ENCODE peak calls at places on chromosome 6, in four cellular contexts. J, C, P and Z are unnamed samples.

GRCh38 chr6:44219053-44219814 is 2.5 kb downstream of the MYMX start:
- DNase-seq in J (peak), P (peak), C (peak), Z (peak)

GRCh38 chr6:126195625-126196236 is 144.2 kb upstream of the CENPW start:
- DNase-seq in C (no peak), P (no peak), J (no peak), Z (no peak)

GRCh38 chr6:106134087-106134770 is 48.1 kb downstream of the PRDM1 start:
- DNase-seq in J (no peak), P (no peak), C (no peak), Z (no peak)

GRCh38 chr6:129513471-129513870 is 196.5 kb downstream of the ARHGAP18 start:
- DNase-seq in P (no peak), C (no peak), J (no peak), Z (no peak)

GRCh38 chr6:17656092-17656491 is 50.6 kb downstream of the NUP153 start:
- DNase-seq in J (no peak), C (no peak), P (no peak), Z (no peak)

GRCh38 chr6:12804967-12805645 is 88.5 kb downstream of the PHACTR1 start:
- DNase-seq in C (no peak), J (no peak), P (no peak), Z (no peak)

GRCh38 chr6:11025911-11026635 is 18.0 kb downstream of the ELOVL2 start:
- DNase-seq in J (no peak), C (peak), P (no peak), Z (no peak)

GRCh38 chr6:43703512-43704429 is 16.2 kb upstream of the MRPS18A start:
- DNase-seq in J (no peak), C (no peak), P (peak), Z (no peak)

GRCh38 chr6:68082086-68082485 is 553.0 kb upstream of the ADGRB3 start:
- DNase-seq in J (no peak), P (no peak), C (no peak), Z (no peak)

GRCh38 chr6:35948725-35949124 is 27.8 kb upstream of the SRPK1 start:
- DNase-seq in P (no peak), C (peak), J (no peak), Z (no peak)

GRCh38 chr6:138162947-138163569 is 1.3 kb downstream of the ARFGEF3 start:
- DNase-seq in P (no peak), C (no peak), J (no peak), Z (no peak)

GRCh38 chr6:121857551-121857950 is 422.1 kb downstream of the GJA1 start:
- DNase-seq in P (no peak), J (no peak), C (peak), Z (no peak)

GRCh38 chr6:54892831-54893230 is 46.3 kb downstream of the FAM83B start:
- DNase-seq in C (peak), P (no peak), J (no peak), Z (no peak)

GRCh38 chr6:9254251-9254650 is 818.9 kb upstream of the SLC35B3 start:
- DNase-seq in C (no peak), J (no peak), P (no peak), Z (no peak)

GRCh38 chr6:72218125-72218524 is 331.8 kb downstream of the RIMS1 start:
- DNase-seq in P (peak), C (peak), J (no peak), Z (no peak)

GRCh38 chr6:154056536-154056935 is 17.5 kb downstream of the OPRM1 start:
- DNase-seq in C (no peak), J (no peak), P (no peak), Z (no peak)

GRCh38 chr6:166738778-166739654 is 112.0 kb upstream of the RPS6KA2 start:
- DNase-seq in J (no peak), C (peak), P (no peak), Z (no peak)

GRCh38 chr6:166736606-166737005 is 109.6 kb upstream of the RPS6KA2 start:
- DNase-seq in C (no peak), J (no peak), P (no peak), Z (no peak)

GRCh38 chr6:166737231-166737630 is 110.2 kb upstream of the RPS6KA2 start:
- DNase-seq in P (no peak), C (no peak), J (no peak), Z (no peak)

GRCh38 chr6:166739655-166740318 is 112.7 kb upstream of the RPS6KA2 start:
- DNase-seq in P (no peak), J (no peak), C (no peak), Z (no peak)

GRCh38 chr6:166738361-166738760 is 111.3 kb upstream of the RPS6KA2 start:
- DNase-seq in C (no peak), J (no peak), P (no peak), Z (no peak)
- H3K27ac ChIP-seq in C (no peak), J (no peak), P (no peak), Z (no peak)

DNA sequence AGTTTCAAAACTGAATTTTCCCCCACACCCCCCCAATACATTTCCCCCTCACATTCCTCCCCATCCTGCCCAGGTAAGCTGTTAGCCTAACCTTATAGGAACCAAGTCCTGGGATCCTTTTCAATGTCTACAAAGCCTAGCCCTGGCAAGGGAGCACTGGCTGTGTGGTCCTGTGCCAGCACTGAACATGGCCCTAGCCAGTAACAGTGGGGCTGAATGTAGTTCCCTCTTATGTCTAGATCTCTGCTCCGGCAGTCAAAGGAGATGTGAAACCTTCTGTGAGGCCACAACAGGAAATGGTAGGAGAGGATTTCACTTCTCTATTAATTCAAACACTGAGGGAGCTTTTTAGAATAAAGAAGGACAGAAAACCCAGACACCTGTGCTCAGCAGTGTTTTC is 3.4 kb upstream of the HLA-DMB start:
- DNase-seq in J (no peak), C (no peak), P (no peak), Z (no peak)
- H3K27ac ChIP-seq in J (no peak), C (no peak), P (no peak), Z (peak)

DNA sequence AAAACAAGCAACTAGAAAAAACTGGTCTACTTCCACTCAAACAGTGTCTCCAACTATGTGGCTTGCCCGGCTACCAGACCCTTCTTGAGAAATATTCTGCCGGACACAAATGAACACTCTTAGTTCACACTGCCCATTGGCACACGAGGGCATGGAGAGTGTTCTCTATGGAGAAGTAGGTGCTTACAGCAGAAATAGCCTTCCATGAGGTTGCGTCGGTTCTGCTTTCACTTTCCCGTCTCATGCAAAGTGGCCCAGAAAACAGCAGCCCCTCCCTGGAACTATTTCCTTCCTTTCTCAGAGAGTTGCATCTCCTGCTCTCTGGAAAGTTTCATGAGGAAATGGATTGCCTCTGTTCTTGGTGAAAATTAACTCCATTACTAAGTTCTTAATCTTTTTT is 9.5 kb upstream of the HLA-DOA start:
- DNase-seq in C (no peak), J (peak), P (peak), Z (peak)
- H3K27ac ChIP-seq in C (no peak), J (peak), P (peak), Z (peak)

DNA sequence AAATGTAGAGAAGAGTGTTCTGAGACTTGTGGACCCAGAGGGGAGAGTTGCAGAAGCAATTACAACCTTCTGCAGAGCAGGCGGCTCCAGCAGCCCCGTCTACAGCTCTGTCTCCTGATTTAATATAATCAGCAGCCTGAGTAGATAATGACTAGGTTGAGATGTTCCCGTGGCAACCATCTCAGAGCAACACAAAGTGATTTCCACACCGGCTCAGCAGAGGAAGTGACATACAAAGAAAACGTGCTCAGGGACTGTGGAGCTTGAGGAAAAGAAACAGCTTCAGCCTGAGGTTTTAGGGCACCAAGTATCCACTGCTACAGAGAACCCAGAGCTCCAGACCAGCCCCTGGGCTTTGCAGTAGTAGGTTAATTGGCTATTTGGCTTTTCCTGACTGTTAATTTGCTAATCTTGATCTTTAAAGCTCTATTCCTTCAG is 136.4 kb downstream of the MTFR2 start:
- DNase-seq in P (peak), C (peak), J (no peak), Z (peak)
- H3K27ac ChIP-seq in P (no peak), C (no peak), J (no peak), Z (no peak)

DNA sequence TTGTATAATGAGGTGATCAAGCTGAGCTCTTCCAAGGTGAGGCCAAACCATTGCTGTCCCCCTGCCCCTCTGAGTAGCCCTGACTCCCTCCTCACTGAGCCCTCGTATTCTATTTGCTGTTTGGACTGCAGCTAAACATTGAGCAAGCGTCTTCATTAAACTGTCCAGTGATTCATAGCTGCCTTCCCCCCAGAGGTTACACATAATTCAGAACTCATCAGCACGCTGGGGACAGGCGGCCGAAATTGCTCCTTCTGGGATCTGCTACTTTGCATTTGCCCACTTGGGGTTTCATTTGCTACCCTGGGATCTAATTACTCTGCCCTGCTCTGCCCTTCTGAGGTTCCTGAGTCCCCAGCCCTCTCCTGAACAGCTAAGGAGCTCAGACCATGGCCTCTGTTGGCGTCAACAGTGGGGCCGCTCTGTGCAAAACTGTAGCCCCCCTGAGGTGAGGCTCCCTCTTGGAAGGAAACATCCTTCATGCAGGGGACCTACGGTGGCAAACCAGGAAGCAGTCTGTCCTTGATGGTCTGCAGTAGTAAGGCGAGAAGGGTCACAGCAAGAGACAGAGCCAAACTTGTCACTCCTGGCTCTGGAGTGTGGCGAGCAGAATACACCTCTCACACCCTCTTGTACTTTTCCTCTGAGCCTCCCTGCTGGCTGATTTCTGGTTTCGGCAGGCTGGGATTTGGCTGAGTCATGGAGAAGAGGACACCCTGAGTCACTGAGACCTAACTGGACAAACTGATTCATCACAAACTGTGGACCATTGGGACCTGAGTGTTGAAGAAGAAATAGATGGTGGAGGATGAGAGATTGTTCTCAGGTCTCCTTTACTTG is 102.0 kb downstream of the F13A1 start:
- DNase-seq in P (no peak), J (no peak), C (no peak), Z (no peak)
- H3K27ac ChIP-seq in P (no peak), J (no peak), C (no peak), Z (no peak)

DNA sequence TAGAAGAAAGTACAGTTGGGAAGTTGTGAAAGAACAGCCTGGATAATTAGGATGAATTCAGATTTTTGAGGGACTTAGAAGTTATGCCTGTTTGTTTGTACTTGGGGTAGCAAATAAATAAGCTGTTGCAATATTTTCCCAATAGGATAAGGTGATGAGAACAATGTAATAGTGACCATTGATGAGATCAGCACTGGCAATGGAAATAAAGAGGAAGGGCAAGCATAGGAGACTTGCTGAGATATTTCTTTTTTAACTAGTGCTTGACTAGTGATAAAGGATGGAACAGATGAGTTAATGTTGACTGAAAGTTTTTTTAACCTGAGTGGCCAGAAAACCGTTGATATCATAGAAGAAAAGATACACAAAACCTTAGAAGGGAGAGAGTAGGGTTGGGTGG is 498.8 kb downstream of the CDKAL1 start:
- DNase-seq in C (no peak), J (no peak), P (no peak), Z (no peak)
- H3K27ac ChIP-seq in C (no peak), J (peak), P (no peak), Z (no peak)

DNA sequence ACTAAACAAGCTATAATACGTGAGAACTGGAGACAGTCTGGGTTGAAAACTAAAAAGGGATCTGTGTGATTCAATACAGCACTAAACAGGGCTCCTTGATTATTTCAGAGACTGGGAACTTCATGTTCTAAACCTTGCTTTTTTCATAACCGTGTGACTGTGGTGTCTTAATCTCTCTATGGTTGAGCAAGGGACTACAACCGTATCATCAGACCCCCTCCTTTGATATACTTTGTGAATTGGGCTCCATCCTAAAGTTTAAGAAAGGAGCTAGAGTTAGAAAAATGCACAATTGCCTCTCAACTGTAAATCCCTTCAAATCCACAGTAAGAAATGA is 16.9 kb upstream of the SLC16A10 start:
- DNase-seq in J (no peak), P (no peak), C (no peak), Z (no peak)
- H3K27ac ChIP-seq in J (no peak), P (no peak), C (no peak), Z (no peak)

DNA sequence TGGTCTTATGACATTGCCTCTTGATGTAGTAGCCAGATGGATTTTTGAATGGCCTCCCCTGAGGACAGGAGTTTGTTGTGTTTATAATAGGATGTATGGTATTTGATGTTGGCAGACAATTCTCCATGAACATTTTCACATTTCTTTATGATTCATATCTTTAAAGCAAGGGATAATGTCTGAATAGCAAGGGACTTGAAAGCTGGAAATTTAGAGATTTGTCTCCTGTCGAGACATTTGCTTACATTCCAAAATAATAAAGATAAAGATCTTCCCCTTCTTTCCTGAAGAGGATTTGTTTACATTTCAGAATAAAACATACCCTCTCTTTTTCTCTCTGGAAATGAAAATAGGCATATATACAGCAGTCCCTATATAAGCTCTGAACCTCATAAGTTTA is 42.4 kb upstream of the ASCC3 start:
- DNase-seq in J (no peak), P (no peak), C (no peak), Z (no peak)
- H3K27ac ChIP-seq in J (no peak), P (no peak), C (no peak), Z (no peak)

GRCh38 chr6:166484863-166485262 is 101.6 kb downstream of the RAMACL start:
- DNase-seq in P (no peak), C (no peak), J (no peak), Z (no peak)

GRCh38 chr6:166488081-166488685 is 98.3 kb downstream of the RAMACL start:
- DNase-seq in C (peak), J (peak), P (no peak), Z (peak)

GRCh38 chr6:166485651-166486535 is 100.6 kb downstream of the RAMACL start:
- DNase-seq in J (no peak), C (no peak), P (no peak), Z (no peak)

GRCh38 chr6:166487148-166487547 is 99.3 kb downstream of the RAMACL start:
- DNase-seq in P (no peak), J (no peak), C (no peak), Z (no peak)

GRCh38 chr6:166486536-166486880 is 100.0 kb downstream of the RAMACL start:
- DNase-seq in J (no peak), P (no peak), C (no peak), Z (no peak)
- H3K27ac ChIP-seq in J (no peak), P (no peak), C (no peak), Z (no peak)